ENCODE peak calls at places on chromosomes 5 and 9, in five cellular contexts. N is GM04504; U is stimulated activated CD8-positive, alpha-beta memory T cell treated with anti-CD3 and anti-CD28 coated beads, Interleukin-2, amount 100 ng/mL, for 48 hours; V is bronchial epithelial cell; K is Caki2. M is an unnamed sample.

GRCh38 chr9:124010665-124011321 is 775 bp upstream of the LHX2 start:
- DNase-seq in N (no peak), U (no peak), V (no peak), K (no peak), M (no peak)

GRCh38 chr5:142495561-142495960 is 170.7 kb upstream of the SPRY4 start:
- DNase-seq in N (no peak), U (no peak), V (no peak), K (no peak), M (no peak)

GRCh38 chr9:93771276-93771675 is 183.9 kb downstream of the BARX1 start:
- DNase-seq in N (no peak), U (no peak), V (no peak), K (no peak), M (no peak)

GRCh38 chr9:129609486-129610192 is 11.3 kb downstream of the C9orf50 start:
- DNase-seq in N (no peak), U (no peak), V (peak; percentile 9), K (no peak), M (peak; percentile 78)

GRCh38 chr9:69556707-69557106 is 115.5 kb downstream of the APBA1 start:
- DNase-seq in N (no peak), U (no peak), V (no peak), K (no peak), M (no peak)

GRCh38 chr9:34253460-34253837 is 74.6 kb downstream of the UBAP1 start:
- DNase-seq in N (peak; percentile 19), U (no peak), V (no peak), K (peak; percentile 60), M (no peak)

GRCh38 chr9:14661421-14662059 is 31.7 kb downstream of the ZDHHC21 start:
- DNase-seq in N (no peak), U (no peak), V (peak; percentile 39), K (no peak), M (no peak)

GRCh38 chr9:132546148-132547051 is 36.0 kb upstream of the BARHL1 start:
- DNase-seq in N (no peak), U (no peak), V (no peak), K (no peak), M (no peak)

GRCh38 chr9:130172858-130173461 is 756 bp downstream of the NCS1 start:
- DNase-seq in N (no peak), U (peak; percentile 24), V (no peak), K (peak; percentile 35), M (peak; percentile 7)

GRCh38 chr9:5532790-5533189 is 22.5 kb downstream of the PDCD1LG2 start:
- DNase-seq in N (no peak), U (no peak), V (no peak), K (no peak), M (no peak)

GRCh38 chr9:113370806-113371325 is 5.9 kb downstream of the HDHD3 start:
- DNase-seq in N (no peak), U (no peak), V (no peak), K (no peak), M (no peak)

GRCh38 chr9:111955048-111955447 is 58.4 kb downstream of the UGCG start:
- DNase-seq in N (no peak), U (no peak), V (no peak), K (no peak), M (no peak)

GRCh38 chr9:33881635-33882034 is 64.7 kb downstream of the UBE2R2 start:
- DNase-seq in N (no peak), U (no peak), V (peak; percentile 38), K (no peak), M (no peak)

GRCh38 chr5:171188016-171188415 is 121.0 kb upstream of the TLX3 start:
- DNase-seq in N (no peak), U (no peak), V (no peak), K (no peak), M (no peak)

GRCh38 chr9:134433101-134433500 is 106.8 kb downstream of the RXRA start:
- DNase-seq in N (no peak), U (no peak), V (peak; percentile 45), K (no peak), M (no peak)

GRCh38 chr5:10343486-10343885 is 10.0 kb upstream of the MARCHF6 start:
- DNase-seq in N (peak; percentile 54), U (no peak), V (no peak), K (no peak), M (no peak)

GRCh38 chr9:114237247-114237646 is 81.9 kb downstream of the COL27A1 start:
- DNase-seq in N (no peak), U (no peak), V (no peak), K (no peak), M (no peak)

GRCh38 chr9:33676746-33677505 is 118.4 kb upstream of the PRSS3 start:
- DNase-seq in N (no peak), U (peak; percentile 6), V (no peak), K (peak; percentile 51), M (peak; percentile 15)

M was measured in CD4-positive, CD25-positive, alpha-beta regulatory T cell.